ENCODE peak calls at places on chromosomes 1 and 21, in seven cellular contexts. J is fibroblast of pulmonary artery, P is GM20000, H is HCT116, B is hepatocyte, Q is AG09319, T is tibial nerve. W is an unnamed sample.
A peak's percentile ranks its signal among the peaks of the same experiment; 100 is the strongest.

GRCh38 chr1:222631611-222632208 is 13.8 kb downstream of the MIA3 start:
- DNase-seq in J (no peak), P (no peak), H (no peak), B (no peak), Q (no peak), T (no peak), W (no peak)

GRCh38 chr1:11692899-11693590 is 1.5 kb downstream of the DRAXIN start:
- DNase-seq in J (peak; percentile 62), P (no peak), H (peak; percentile 71), B (no peak), Q (peak; percentile 27), T (no peak), W (no peak)

GRCh38 chr1:7299994-7300393 is 471.1 kb upstream of the VAMP3 start:
- DNase-seq in J (peak; percentile 57), P (no peak), H (no peak), B (peak; percentile 30), Q (peak; percentile 57), T (no peak), W (no peak)

GRCh38 chr1:246067432-246068021 is 439.6 kb downstream of the SMYD3 start:
- DNase-seq in J (peak; percentile 56), P (peak; percentile 40), H (no peak), B (no peak), Q (peak; percentile 36), T (no peak), W (no peak)

GRCh38 chr1:15578921-15579682 is 5.7 kb downstream of the AGMAT start:
- DNase-seq in J (no peak), P (peak; percentile 45), H (no peak), B (no peak), Q (no peak), T (no peak), W (no peak)

GRCh38 chr1:39980555-39981313 is 25.8 kb downstream of the MFSD2A start:
- DNase-seq in J (no peak), P (no peak), H (no peak), B (peak; percentile 72), Q (no peak), T (no peak), W (no peak)

GRCh38 chr1:72007312-72007711 is 275.0 kb downstream of the NEGR1 start:
- DNase-seq in J (no peak), P (no peak), H (no peak), B (no peak), Q (no peak), T (no peak), W (no peak)

GRCh38 chr1:116852910-116853309 is 56.8 kb upstream of the PTGFRN start:
- DNase-seq in J (no peak), P (no peak), H (no peak), B (peak; percentile 36), Q (no peak), T (no peak), W (no peak)

GRCh38 chr21:45894107-45894810 is 87.3 kb upstream of the COL6A1 start:
- DNase-seq in J (peak; percentile 74), P (no peak), H (no peak), B (peak; percentile 52), Q (no peak), T (no peak), W (no peak)

GRCh38 chr1:202599669-202600431 is 110.4 kb downstream of the SYT2 start:
- DNase-seq in J (peak; percentile 88), P (peak; percentile 73), H (peak; percentile 34), B (peak; percentile 83), Q (peak; percentile 70), T (peak; percentile 42), W (peak; percentile 31)

GRCh38 chr1:177252877-177253276 is 82.1 kb downstream of the BRINP2 start:
- DNase-seq in J (no peak), P (no peak), H (no peak), B (no peak), Q (no peak), T (no peak), W (no peak)

DNA sequence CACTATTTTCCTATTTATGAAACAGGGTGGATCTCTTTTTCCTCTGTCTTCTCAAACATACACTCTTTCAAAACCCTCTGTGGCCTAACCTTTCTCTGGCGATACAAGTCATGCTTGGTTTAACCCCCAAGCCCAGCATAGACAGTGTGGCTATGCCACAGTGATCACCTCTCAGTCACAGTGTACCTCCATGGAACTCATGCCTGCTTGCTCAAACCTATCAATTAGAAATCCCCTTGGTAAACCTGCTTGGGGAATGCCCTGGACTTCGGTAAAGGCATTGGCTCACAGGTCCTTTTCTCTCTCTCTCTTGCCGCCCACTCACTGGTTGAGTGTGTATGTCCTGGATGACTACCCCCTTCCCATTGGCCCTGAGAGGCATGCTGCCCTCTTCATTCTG is 147.5 kb downstream of the CYYR1 start:
- DNase-seq in J (no peak), P (no peak), H (no peak), B (no peak), Q (no peak), T (no peak), W (no peak)
- TF ChIP-seq CTCF in J (no peak), P (no peak), H (no peak), B (no peak), Q (no peak), T (no peak), W (no peak)

GRCh38 chr1:208188607-208189006 is 55.6 kb downstream of the PLXNA2 start:
- DNase-seq in J (no peak), P (no peak), H (no peak), B (no peak), Q (no peak), T (no peak), W (no peak)
- TF ChIP-seq CTCF in J (no peak), P (no peak), H (no peak), B (no peak), Q (no peak), T (no peak), W (no peak)

DNA sequence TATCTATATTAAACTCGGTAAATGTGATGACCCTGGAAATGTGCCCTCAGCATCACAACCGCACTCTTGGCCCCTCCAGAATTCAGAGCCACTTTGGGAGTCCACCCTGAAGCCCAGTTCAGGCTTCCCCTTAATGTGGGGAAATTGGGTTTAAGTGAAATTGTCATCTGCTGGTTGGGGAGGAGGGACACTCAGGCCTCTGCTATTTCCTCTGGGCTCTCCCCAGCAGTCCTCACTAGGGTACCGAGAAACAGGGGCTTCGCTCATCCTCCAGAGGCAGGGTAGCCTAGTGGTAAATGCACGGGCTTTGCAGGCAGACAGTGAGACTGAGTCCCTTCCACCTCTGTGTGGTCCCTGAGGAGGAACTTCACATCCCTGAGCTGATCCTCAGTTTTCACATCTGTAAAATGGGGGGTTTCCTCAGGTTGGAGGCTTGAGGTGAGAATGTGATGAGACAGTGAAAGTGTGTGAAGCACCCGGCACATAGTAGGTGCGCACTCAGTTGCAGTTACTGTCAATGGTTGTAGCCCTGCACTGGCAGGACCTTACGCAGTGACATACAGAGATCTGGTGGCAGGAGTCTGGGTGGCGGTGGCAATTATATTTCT is 14.6 kb upstream of the WNT4 start:
- DNase-seq in J (no peak), P (no peak), H (no peak), B (no peak), Q (no peak), T (no peak), W (no peak)
- TF ChIP-seq CTCF in J (no peak), P (no peak), H (no peak), B (no peak), Q (no peak), T (no peak), W (no peak)

DNA sequence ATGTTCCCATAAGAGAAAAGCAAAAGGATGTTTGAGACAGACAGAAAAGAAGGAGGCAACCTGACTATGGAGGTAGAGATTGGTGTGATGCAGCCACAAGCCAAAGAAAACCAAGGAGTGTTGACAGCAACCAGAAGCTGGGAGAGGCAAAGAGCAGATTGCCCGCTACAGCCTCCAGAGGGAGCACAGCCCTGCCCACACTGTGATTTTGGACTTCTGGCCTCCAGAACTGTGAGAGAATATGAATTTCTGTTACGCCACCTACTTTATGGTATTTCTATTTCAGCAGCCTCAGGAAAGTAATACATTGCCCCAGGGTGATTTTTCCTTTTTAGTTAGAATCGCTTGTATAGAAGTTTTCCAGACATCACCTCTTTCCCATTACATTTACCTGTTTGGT is 28.4 kb downstream of the SLAMF6 start:
- DNase-seq in J (no peak), P (no peak), H (peak; percentile 8), B (peak; percentile 14), Q (no peak), T (no peak), W (no peak)
- TF ChIP-seq CTCF in J (peak; percentile 32), P (no peak), H (peak; percentile 59), B (peak; percentile 27), Q (no peak), T (no peak), W (peak; percentile 34)

W was measured in LNCaP clone FGC.